ENCODE peak calls at places on chromosomes 4 and X, in ten cellular contexts. W, Z, X, V, S, H, L, E, F and Q are unnamed samples.

GRCh38 chrX:153408221-153408721 is 3.0 kb upstream of the ZFP92 start:
- DNase-seq in S (no peak), V (no peak), L (no peak), E (no peak), Z (no peak), F (no peak), H (no peak), W (no peak), X (no peak), Q (no peak)

GRCh38 chr4:10761903-10762302 is 77.3 kb upstream of the CLNK start:
- DNase-seq in X (no peak), W (no peak), V (no peak), L (no peak), S (no peak), F (no peak), Z (no peak), E (no peak), H (no peak), Q (no peak)

GRCh38 chrX:906586-906985 is 276.0 kb downstream of the SHOX start:
- DNase-seq in S (no peak), X (no peak), F (no peak), L (no peak), E (no peak), W (no peak), Z (no peak), H (no peak), V (no peak), Q (no peak)

GRCh38 chr4:168440442-168441264 is 39.6 kb downstream of the DDX60L start:
- DNase-seq in F (peak; percentile 25), S (no peak), W (peak; percentile 35), Z (peak; percentile 20), V (no peak), L (no peak), E (peak; percentile 17), H (peak; percentile 21), X (no peak), Q (no peak)

GRCh38 chr4:24164054-24164453 is 274.2 kb upstream of the PPARGC1A start:
- DNase-seq in E (no peak), L (no peak), V (no peak), Z (peak; percentile 14), F (no peak), S (no peak), X (no peak), H (no peak), W (no peak), Q (no peak)

GRCh38 chr4:110897779-110898178 is 274.9 kb upstream of the PITX2 start:
- DNase-seq in W (no peak), V (no peak), L (no peak), X (no peak), Z (no peak), S (no peak), H (no peak), F (no peak), E (no peak), Q (no peak)

GRCh38 chr4:111775908-111776307 is 369.3 kb upstream of the FAM241A start:
- DNase-seq in V (no peak), L (no peak), Z (no peak), F (no peak), W (no peak), E (no peak), H (no peak), X (no peak), S (no peak), Q (no peak)

GRCh38 chr4:184899261-184900134 is 73.7 kb upstream of the ACSL1 start:
- DNase-seq in W (no peak), Z (no peak), H (no peak), L (peak; percentile 60), E (peak; percentile 3), F (no peak), S (no peak), V (no peak), X (no peak), Q (no peak)

GRCh38 chr4:168835880-168836454 is 174.1 kb downstream of the CBR4 start:
- DNase-seq in V (no peak), Z (no peak), F (no peak), H (no peak), L (no peak), S (no peak), E (no peak), X (no peak), W (no peak), Q (no peak)

GRCh38 chr4:26372525-26373172 is 51.8 kb downstream of the RBPJ start:
- DNase-seq in F (peak; percentile 80), V (peak; percentile 63), E (no peak), S (peak; percentile 90), Z (peak; percentile 77), H (peak; percentile 83), W (peak; percentile 97), L (no peak), X (no peak), Q (peak; percentile 28)

GRCh38 chrX:100048156-100048555 is 361.9 kb downstream of the PCDH19 start:
- DNase-seq in V (no peak), L (no peak), H (no peak), F (no peak), W (no peak), Z (no peak), S (no peak), E (no peak), X (no peak), Q (no peak)

GRCh38 chr4:67700119-67700873 is 659 bp downstream of the UBA6 start:
- DNase-seq in L (no peak), E (no peak), Z (peak; percentile 17), F (no peak), H (no peak), V (no peak), X (no peak), W (peak; percentile 28), S (peak; percentile 54), Q (no peak)

GRCh38 chr4:22473268-22473667 is 42.6 kb downstream of the ADGRA3 start:
- DNase-seq in E (peak; percentile 21), Z (peak; percentile 93), X (no peak), W (peak; percentile 8), H (no peak), L (no peak), F (peak; percentile 85), V (no peak), S (no peak), Q (peak; percentile 46)

GRCh38 chr4:102683846-102684581 is 76.8 kb downstream of the MANBA start:
- DNase-seq in F (peak; percentile 14), W (no peak), E (no peak), H (no peak), S (no peak), V (peak; percentile 14), L (no peak), Z (no peak), X (no peak), Q (no peak)

GRCh38 chrX:131752493-131753198 is 208.8 kb downstream of the OR13H1 start:
- DNase-seq in F (no peak), V (no peak), W (no peak), H (peak; percentile 87), X (no peak), Z (no peak), L (no peak), E (no peak), S (no peak), Q (no peak)

DNA sequence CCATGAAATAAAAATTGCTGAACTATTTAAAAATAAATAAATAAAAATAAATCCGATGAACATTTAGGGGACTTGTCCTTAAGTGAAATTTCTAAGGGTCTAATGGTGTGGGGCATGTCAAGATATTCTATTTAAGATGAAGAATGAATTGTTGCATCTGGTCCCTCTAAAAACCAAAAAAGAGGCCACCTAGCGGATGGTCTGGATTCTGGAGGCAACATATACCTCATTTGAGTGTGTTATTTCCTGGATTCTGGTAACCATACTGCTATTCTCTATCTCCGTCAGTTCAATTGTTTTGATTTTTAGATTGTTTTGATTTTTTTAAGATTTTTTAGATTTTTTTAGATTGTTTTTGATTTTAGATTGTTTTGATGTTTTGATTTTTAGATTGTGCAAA is 28.3 kb downstream of the AGTR2 start:
- DNase-seq in X (no peak), F (peak; percentile 0), W (peak; percentile 16), L (no peak), Z (no peak), E (no peak), V (no peak), H (no peak), S (peak; percentile 8), Q (no peak)
- TF ChIP-seq CTCF in X (no peak), F (no peak), W (peak; percentile 32), L (no peak), Z (no peak), E (peak; percentile 34), V (no peak), H (peak; percentile 32), S (peak; percentile 11), Q (no peak)

DNA sequence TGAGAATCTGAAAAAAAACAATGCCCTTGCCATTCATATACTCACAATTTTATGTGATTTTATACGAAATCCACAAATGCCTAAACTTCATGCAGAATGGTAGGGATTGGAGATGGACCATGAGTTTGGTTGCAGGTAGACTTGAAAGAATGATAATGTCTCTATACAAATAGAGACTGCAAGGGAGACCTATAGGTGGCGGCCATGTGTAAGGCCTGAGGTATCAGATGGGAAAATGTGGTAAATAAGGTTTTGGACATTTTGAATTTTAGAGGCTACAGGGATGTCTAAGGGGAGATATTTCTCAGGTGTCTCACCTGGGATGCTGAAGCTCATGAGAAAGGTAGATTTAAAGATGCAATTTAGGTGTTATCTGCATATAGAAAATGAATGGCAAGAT is 78.0 kb downstream of the GABRB1 start:
- DNase-seq in E (no peak), H (no peak), S (no peak), F (no peak), V (no peak), X (no peak), W (no peak), L (no peak), Z (no peak), Q (no peak)
- TF ChIP-seq CTCF in E (no peak), H (peak; percentile 5), S (no peak), F (no peak), V (no peak), X (no peak), W (no peak), L (no peak), Z (no peak), Q (no peak)

GRCh38 chr4:162322054-162322453 is 158.3 kb upstream of the FSTL5 start:
- DNase-seq in X (no peak), Z (no peak), S (no peak), E (no peak), F (no peak), L (no peak), W (no peak), H (no peak), V (no peak), Q (no peak)
- TF ChIP-seq CTCF in X (no peak), Z (no peak), S (no peak), E (no peak), F (no peak), L (no peak), W (no peak), H (no peak), V (no peak), Q (no peak)

DNA sequence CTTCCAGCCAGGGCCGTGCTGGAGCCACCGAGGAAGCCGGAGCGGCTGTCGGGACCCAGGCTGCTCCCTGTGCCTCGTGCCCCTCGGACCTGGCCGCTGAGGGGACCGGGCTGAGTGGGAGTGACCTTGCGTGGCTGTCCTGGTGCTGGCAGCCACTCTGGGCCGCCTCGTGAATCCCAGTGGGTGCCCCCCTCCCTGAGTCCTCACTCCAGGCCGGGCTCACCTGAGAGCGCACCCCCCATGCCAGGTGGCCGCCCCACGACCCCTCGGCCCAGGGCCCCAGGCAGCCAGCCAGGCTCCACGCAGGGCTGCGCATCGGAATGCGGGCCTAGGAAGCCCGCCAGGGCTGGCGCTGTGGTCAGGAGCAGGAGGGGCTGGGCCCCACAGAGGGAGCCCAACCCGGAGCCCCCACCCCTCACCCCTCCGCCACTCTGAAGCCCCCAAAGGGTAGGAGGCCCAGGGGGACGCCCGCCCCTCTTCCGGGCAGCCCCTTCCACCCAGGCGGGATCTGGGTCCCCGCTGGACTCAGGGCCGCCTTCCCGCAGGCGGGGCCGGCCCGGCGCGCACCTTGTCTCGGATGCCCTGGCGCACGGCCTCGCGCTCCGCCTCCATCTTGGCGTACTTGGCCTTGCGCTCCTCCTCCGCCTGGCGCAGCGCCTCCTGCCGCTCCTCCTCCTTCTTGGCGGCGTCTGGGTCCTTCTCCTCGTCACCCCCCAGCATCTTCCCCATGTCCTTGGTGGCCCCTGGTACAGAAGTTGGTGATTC is 33.9 kb downstream of the CPLX1 start:
- DNase-seq in E (no peak), S (peak; percentile 59), F (peak; percentile 31), V (no peak), W (no peak), X (no peak), Z (no peak), L (no peak), H (no peak), Q (no peak)
- TF ChIP-seq CTCF in E (no peak), S (peak; percentile 11), F (no peak), V (peak; percentile 18), W (no peak), X (no peak), Z (no peak), L (no peak), H (peak; percentile 12), Q (no peak)